ENCODE peak calls at places on chromosome X, in four cellular contexts. C is choroid plexus epithelial cell, L is tibial nerve, A is GM12864. Z is an unnamed sample.

GRCh38 chrX:115428011-115428410 is 133.0 kb upstream of the PLS3 start:
- DNase-seq in C (no peak), L (no peak), A (no peak), Z (no peak)

GRCh38 chrX:147565239-147565638 is 346.5 kb upstream of the FMR1 start:
- DNase-seq in C (no peak), L (no peak), A (no peak), Z (no peak)

GRCh38 chrX:71117358-71117757 is 1.0 kb upstream of the MED12 start:
- DNase-seq in C (no peak), L (no peak), A (no peak), Z (no peak)

GRCh38 chrX:1529328-1529727 is 7.7 kb downstream of the P2RY8 start:
- DNase-seq in C (no peak), L (no peak), A (no peak), Z (no peak)

GRCh38 chrX:53681661-53682060 is 4.9 kb downstream of the HUWE1 start:
- DNase-seq in C (no peak), L (no peak), A (no peak), Z (no peak)

GRCh38 chrX:40150503-40150902 is 52.7 kb upstream of the BCOR start:
- DNase-seq in C (no peak), L (no peak), A (no peak), Z (no peak)

GRCh38 chrX:103823591-103823990 is 8.5 kb downstream of the RAB9B start:
- DNase-seq in C (peak; percentile 34), L (no peak), A (no peak), Z (no peak)

GRCh38 chrX:57211906-57212305 is 74.6 kb upstream of the FAAH2 start:
- DNase-seq in C (no peak), L (no peak), A (no peak), Z (no peak)

GRCh38 chrX:129653985-129654651 is 638 bp downstream of the APLN start:
- DNase-seq in C (peak; percentile 36), L (no peak), A (no peak), Z (no peak)

GRCh38 chrX:43805579-43805978 is 76.7 kb downstream of the MAOB start:
- DNase-seq in C (peak; percentile 1), L (no peak), A (no peak), Z (no peak)

GRCh38 chrX:130793966-130794365 is 109.0 kb downstream of the ENOX2 start:
- DNase-seq in C (no peak), L (no peak), A (no peak), Z (no peak)

GRCh38 chrX:115892787-115893671 is 277.5 kb upstream of the AGTR2 start:
- DNase-seq in C (peak; percentile 21), L (no peak), A (no peak), Z (peak; percentile 63)

GRCh38 chrX:136041254-136041812 is 56.1 kb downstream of the SLC9A6 start:
- DNase-seq in C (no peak), L (no peak), A (no peak), Z (no peak)

GRCh38 chrX:37509349-37509748 is 62.1 kb upstream of the LANCL3 start:
- DNase-seq in C (peak; percentile 31), L (no peak), A (no peak), Z (no peak)
- TF ChIP-seq CTCF in C (peak; percentile 41), L (no peak), A (peak; percentile 18), Z (no peak)

DNA sequence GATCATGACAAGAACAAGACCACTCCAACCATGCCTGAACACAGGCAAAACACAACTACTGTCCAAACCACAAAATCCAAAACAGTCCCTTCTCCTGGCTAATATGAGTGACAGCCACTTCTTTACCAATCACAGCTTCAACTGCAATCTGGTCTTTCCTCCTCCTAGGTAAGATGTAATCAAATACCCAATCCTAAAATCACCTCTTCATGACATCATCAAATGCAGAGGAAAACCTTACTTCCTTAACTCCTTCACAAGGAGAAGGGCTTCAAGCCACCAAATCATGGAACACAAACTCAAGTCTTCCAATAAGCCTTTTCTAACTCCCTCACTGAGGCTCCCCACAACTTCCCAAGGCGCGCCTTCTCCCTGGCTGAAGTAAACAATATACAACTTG is 4.4 kb upstream of the MSL3 start:
- DNase-seq in C (no peak), L (no peak), A (no peak), Z (no peak)
- TF ChIP-seq CTCF in C (no peak), L (no peak), A (no peak), Z (no peak)

GRCh38 chrX:153554519-153555167 is 37.2 kb downstream of the ATP2B3 start:
- DNase-seq in C (peak; percentile 62), L (peak; percentile 41), A (peak; percentile 0), Z (peak; percentile 58)

GRCh38 chrX:153549231-153549630 is 31.8 kb downstream of the ATP2B3 start:
- DNase-seq in C (no peak), L (no peak), A (no peak), Z (no peak)

GRCh38 chrX:153546386-153546785 is 28.9 kb downstream of the ATP2B3 start:
- DNase-seq in C (no peak), L (no peak), A (no peak), Z (no peak)

GRCh38 chrX:153551135-153551534 is 33.7 kb downstream of the ATP2B3 start:
- DNase-seq in C (peak; percentile 47), L (no peak), A (no peak), Z (no peak)

DNA sequence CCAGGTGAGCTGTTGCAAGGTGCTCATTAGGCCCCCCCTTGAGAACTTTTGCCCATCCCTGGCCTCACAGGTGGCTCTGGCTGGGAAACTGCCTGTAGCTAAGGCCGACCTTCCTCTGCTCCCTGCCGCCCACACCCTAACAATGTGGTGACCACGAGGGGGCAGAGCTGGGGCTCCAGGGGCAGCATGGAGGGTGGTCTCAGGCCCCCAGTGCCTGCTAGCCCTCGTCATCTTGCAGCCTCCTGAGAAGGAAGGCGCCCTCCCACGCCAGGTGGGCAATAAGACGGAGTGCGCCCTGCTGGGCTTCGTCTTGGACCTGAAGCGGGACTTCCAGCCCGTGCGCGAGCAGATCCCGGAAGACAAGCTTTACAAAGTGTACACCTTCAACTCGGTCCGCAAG is 32.4 kb downstream of the ATP2B3 start:
- DNase-seq in C (no peak), L (no peak), A (no peak), Z (no peak)
- TF ChIP-seq CTCF in C (no peak), L (no peak), A (peak; percentile 8), Z (no peak)

GRCh38 chrX:119194631-119195030 is 41.5 kb upstream of the PGRMC1 start:
- DNase-seq in C (peak; percentile 54), L (no peak), A (no peak), Z (no peak)
- TF ChIP-seq CTCF in C (peak; percentile 54), L (no peak), A (peak; percentile 15), Z (no peak)

GRCh38 chrX:113929004-113929403 is 654.9 kb upstream of the HTR2C start:
- DNase-seq in C (peak; percentile 25), L (no peak), A (no peak), Z (no peak)
- TF ChIP-seq CTCF in C (peak; percentile 29), L (no peak), A (peak; percentile 49), Z (no peak)

GRCh38 chrX:2627272-2627867 is 63.7 kb upstream of the CD99 start:
- DNase-seq in C (peak; percentile 72), L (no peak), A (no peak), Z (no peak)
- TF ChIP-seq CTCF in C (peak; percentile 81), L (peak; percentile 23), A (peak; percentile 75), Z (no peak)

DNA sequence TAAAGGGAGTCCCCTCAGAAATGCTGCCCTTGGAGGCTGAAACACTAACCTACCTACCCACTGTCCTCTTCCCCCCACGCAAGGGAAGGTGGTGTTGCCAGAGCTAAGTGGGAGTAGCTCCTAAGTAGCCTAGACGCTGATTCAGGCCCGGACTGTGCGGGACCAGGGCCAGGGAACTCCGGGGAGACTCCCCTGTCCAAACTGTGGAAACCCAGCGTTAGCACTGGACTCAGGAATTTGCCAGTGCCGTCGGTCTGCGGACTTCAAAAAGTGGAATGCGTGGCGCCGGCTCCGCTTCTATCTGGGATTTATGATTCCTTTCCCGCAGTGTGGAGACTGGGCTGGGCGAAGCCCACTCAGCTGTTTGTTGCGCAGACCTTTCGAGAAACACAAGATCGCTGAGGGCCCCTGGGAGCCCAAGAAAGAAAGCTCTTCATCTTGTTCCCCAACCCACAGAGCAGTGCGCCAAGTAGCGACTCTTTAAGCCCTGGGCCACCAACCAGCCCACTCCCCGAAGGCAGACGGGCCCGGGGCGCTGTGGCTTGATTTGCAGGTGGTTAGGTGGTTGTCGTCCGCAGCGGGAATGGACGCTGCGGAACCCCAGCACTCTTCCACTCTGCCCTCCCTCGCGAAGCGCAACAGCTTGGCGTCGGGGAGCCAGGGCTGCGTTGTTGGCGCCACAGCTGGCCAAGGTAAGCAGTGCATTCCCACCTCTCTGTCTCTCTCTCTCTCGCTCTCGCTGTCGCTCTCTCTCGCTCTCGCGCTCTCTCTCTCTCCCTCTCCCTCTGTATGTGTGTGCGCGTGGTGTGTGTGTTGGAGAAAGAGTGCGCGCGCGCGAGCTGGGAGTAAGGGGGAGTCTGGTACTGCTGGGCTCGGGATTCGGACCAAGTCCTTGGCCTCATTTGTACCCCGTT is 2.0 kb downstream of the TMEM255A start:
- DNase-seq in C (peak; percentile 80), L (no peak), A (peak; percentile 41), Z (peak; percentile 83)
- TF ChIP-seq CTCF in C (peak; percentile 61), L (peak; percentile 19), A (peak; percentile 80), Z (peak; percentile 18)

GRCh38 chrX:11672213-11672612 is 6.5 kb upstream of the ARHGAP6 start:
- DNase-seq in C (no peak), L (no peak), A (no peak), Z (no peak)

GRCh38 chrX:11683057-11683456 is 17.3 kb upstream of the ARHGAP6 start:
- DNase-seq in C (no peak), L (no peak), A (no peak), Z (no peak)

DNA sequence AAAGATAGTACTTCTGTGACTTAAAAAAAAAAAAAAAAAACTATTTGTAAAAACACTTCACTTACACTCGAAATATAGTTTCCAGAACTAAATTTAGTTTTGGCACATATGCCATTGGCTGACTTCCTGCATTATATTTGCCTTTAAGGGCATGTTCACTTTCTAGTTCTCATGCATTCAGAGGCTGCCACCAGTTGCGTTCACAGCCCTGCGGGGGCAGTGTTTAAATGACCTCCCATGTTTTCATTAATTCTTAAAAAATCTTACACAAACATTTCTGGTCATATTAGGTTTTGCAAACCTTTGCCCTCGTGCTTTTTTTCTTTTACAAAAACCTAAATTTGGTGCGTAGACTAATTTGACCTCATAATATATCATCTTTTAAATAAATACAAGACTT is 12.5 kb upstream of the ARHGAP6 start:
- DNase-seq in C (peak; percentile 17), L (no peak), A (no peak), Z (no peak)
- TF ChIP-seq CTCF in C (peak; percentile 52), L (no peak), A (no peak), Z (no peak)

DNA sequence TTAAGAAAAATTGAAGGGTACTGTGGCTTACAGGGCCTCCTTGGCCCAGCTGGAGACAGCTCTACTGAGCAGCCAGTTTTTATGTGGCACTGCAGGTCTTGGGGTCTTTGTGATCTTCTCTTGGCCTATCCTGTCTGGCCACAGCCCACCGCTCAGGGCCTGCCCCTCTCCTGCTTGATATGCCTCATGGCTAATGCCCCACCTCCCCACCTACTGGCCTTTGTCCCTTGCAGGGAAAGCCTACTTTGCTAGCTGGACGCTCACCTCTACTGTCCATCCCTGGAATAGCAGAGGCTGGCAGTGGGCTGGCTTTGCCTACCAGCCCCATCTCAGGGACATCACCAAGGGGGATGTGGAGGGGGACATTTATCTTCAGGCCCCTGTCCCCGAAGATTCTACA is 134.1 kb downstream of the PJA1 start:
- DNase-seq in C (no peak), L (no peak), A (no peak), Z (no peak)
- TF ChIP-seq CTCF in C (peak; percentile 29), L (no peak), A (no peak), Z (no peak)